ENCODE peak calls at places on chromosome 3, in seven cellular contexts. I is colonic mucosa, E is H7, P is psoas muscle, L is MM.1S, Z is suprapubic skin, K is Peyer's patch. V is an unnamed sample.
A peak's percentile ranks its signal among the peaks of the same experiment; 100 is the strongest.

GRCh38 chr3:56839784-56840724 is 38.3 kb upstream of the ARHGEF3 start:
- DNase-seq in I (no peak), E (no peak), P (no peak), L (no peak), Z (no peak), K (no peak), V (no peak)

GRCh38 chr3:69983546-69984265 is 15.8 kb upstream of the SAMMSON start:
- DNase-seq in I (no peak), E (no peak), P (no peak), L (no peak), Z (no peak), K (no peak), V (no peak)

GRCh38 chr3:45029661-45030060 is 3.6 kb downstream of the CLEC3B start:
- DNase-seq in I (no peak), E (no peak), P (no peak), L (no peak), Z (no peak), K (no peak), V (no peak)

GRCh38 chr3:171115667-171116066 is 89.1 kb upstream of the SLC2A2 start:
- DNase-seq in I (no peak), E (no peak), P (no peak), L (no peak), Z (no peak), K (no peak), V (no peak)

GRCh38 chr3:185316740-185317407 is 46.1 kb upstream of the MAP3K13 start:
- DNase-seq in I (no peak), E (no peak), P (no peak), L (peak; percentile 26), Z (no peak), K (no peak), V (no peak)

GRCh38 chr3:128618398-128618726 is 32.3 kb downstream of the RPN1 start:
- DNase-seq in I (no peak), E (no peak), P (no peak), L (no peak), Z (no peak), K (no peak), V (no peak)

GRCh38 chr3:141530133-141530768 is 43.4 kb downstream of the RASA2 start:
- DNase-seq in I (no peak), E (no peak), P (no peak), L (no peak), Z (no peak), K (no peak), V (peak; percentile 60)

GRCh38 chr3:105747056-105747455 is 121.8 kb downstream of the CBLB start:
- DNase-seq in I (no peak), E (no peak), P (no peak), L (no peak), Z (no peak), K (no peak), V (no peak)

GRCh38 chr3:171317133-171317532 is 143.1 kb downstream of the TNIK start:
- DNase-seq in I (no peak), E (no peak), P (no peak), L (no peak), Z (no peak), K (no peak), V (no peak)

GRCh38 chr3:138030881-138031280 is 20.9 kb downstream of the CLDN18 start:
- DNase-seq in I (no peak), E (no peak), P (no peak), L (no peak), Z (no peak), K (no peak), V (no peak)

GRCh38 chr3:102181202-102181920 is 253.5 kb upstream of the ZPLD1 start:
- DNase-seq in I (no peak), E (peak; percentile 5), P (no peak), L (no peak), Z (no peak), K (no peak), V (no peak)

GRCh38 chr3:133885241-133885711 is 10.4 kb downstream of the RAB6B start:
- DNase-seq in I (no peak), E (peak; percentile 7), P (no peak), L (no peak), Z (no peak), K (no peak), V (no peak)

GRCh38 chr3:46095307-46095706 is 68.0 kb upstream of the XCR1 start:
- DNase-seq in I (no peak), E (no peak), P (no peak), L (no peak), Z (no peak), K (peak; percentile 50), V (no peak)

GRCh38 chr3:45425237-45425933 is 37.0 kb downstream of the LARS2 start:
- DNase-seq in I (no peak), E (no peak), P (no peak), L (no peak), Z (no peak), K (no peak), V (no peak)

GRCh38 chr3:191637611-191638010 is 176.6 kb downstream of the PYDC2 start:
- DNase-seq in I (no peak), E (no peak), P (no peak), L (no peak), Z (no peak), K (no peak), V (no peak)

GRCh38 chr3:20054549-20054987 is 14.3 kb downstream of the KAT2B start:
- DNase-seq in I (peak; percentile 46), E (no peak), P (peak; percentile 64), L (peak; percentile 96), Z (peak; percentile 71), K (peak; percentile 41), V (no peak)

GRCh38 chr3:115819785-115820384 is 196.6 kb downstream of the GAP43 start:
- DNase-seq in I (peak; percentile 67), E (no peak), P (peak; percentile 54), L (peak; percentile 86), Z (no peak), K (peak; percentile 72), V (no peak)

GRCh38 chr3:171142985-171143384 is 116.5 kb upstream of the SLC2A2 start:
- DNase-seq in I (no peak), E (no peak), P (no peak), L (no peak), Z (no peak), K (no peak), V (no peak)

GRCh38 chr3:136954246-136954645 is 3.5 kb upstream of the IL20RB start:
- DNase-seq in I (no peak), E (no peak), P (no peak), L (no peak), Z (no peak), K (no peak), V (no peak)

GRCh38 chr3:13332158-13332557 is 88.0 kb downstream of the NUP210 start:
- DNase-seq in I (no peak), E (no peak), P (no peak), L (peak; percentile 99), Z (no peak), K (peak; percentile 79), V (no peak)

GRCh38 chr3:9747267-9747666 is 2.5 kb upstream of the OGG1 start:
- DNase-seq in I (no peak), E (no peak), P (no peak), L (no peak), Z (no peak), K (no peak), V (no peak)

GRCh38 chr3:112084980-112085697 is 1.1 kb upstream of the C3orf52 start:
- DNase-seq in I (peak; percentile 60), E (no peak), P (no peak), L (no peak), Z (no peak), K (no peak), V (no peak)

GRCh38 chr3:50316657-50317242 is 5.8 kb downstream of the HYAL2 start:
- DNase-seq in I (peak; percentile 92), E (no peak), P (no peak), L (no peak), Z (peak; percentile 88), K (no peak), V (no peak)

DNA sequence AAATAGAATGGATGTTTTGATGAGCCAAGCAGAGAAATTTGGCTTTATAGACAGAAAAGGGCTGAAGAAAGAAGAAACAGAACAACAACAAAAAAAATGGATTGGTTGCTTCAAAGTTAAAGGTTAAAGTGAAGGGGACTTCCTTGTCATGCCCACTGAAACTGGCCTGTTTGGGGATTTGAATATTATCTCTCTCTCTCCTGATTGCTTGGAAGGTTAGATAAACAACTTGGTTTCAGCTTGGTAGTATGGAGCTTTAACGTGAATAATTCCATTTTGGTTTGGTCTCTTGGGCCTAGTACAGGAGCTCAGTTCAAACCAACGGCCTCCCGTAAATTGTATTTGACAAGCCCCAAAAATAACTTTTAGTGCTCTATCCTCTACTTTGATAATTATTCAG is 70.8 kb upstream of the MBNL1 start:
- DNase-seq in I (no peak), E (no peak), P (no peak), L (peak; percentile 61), Z (no peak), K (no peak), V (no peak)
- H3K27me3 ChIP-seq in I (no peaks in the 10 kb centered on the region), E (no peaks in the 10 kb centered on the region), P (no peaks in the 10 kb centered on the region), L (no peaks in the 10 kb centered on the region), Z (no peaks in the 10 kb centered on the region), K (no peaks in the 10 kb centered on the region), V (no peaks in the 10 kb centered on the region)

GRCh38 chr3:126389792-126390142 is 4.9 kb upstream of the CFAP100 start:
- DNase-seq in I (no peak), E (no peak), P (no peak), L (no peak), Z (no peak), K (no peak), V (no peak)
- H3K27me3 ChIP-seq in I (peaks cover 4% of the 10 kb centered on the region), E (peaks cover 14% of the 10 kb centered on the region), P (no peaks in the 10 kb centered on the region), L (no peaks in the 10 kb centered on the region), Z (peaks cover 21% of the 10 kb centered on the region), K (no peaks in the 10 kb centered on the region), V (no peaks in the 10 kb centered on the region)

DNA sequence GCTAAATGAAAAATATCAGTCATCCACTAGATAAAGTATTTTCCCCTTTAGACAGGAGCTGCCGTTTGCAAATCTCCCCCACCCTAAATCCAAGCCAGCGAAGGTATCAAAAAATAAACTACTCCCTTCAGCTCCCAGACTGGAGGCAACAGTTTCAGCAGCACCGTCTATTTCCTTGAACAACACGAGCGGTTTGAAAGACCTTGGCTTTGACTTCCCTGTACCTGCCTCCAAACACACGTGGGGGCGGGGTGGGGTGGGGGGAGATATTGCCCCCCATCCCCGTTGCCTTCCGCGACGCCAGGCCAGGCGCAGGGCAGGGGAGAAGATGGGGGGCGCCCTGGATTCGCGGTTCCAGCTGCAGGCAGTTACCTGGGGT is 804 bp upstream of the CACNA1D start:
- DNase-seq in I (no peak), E (no peak), P (no peak), L (no peak), Z (no peak), K (no peak), V (no peak)
- H3K27me3 ChIP-seq in I (peaks cover 7% of the 10 kb centered on the region), E (peaks cover 64% of the 10 kb centered on the region), P (peaks cover 7% of the 10 kb centered on the region), L (peaks cover 14% of the 10 kb centered on the region), Z (peaks cover 26% of the 10 kb centered on the region), K (no peaks in the 10 kb centered on the region), V (peaks cover 17% of the 10 kb centered on the region)

GRCh38 chr3:147372525-147373027 is 33.8 kb downstream of the ZIC4 start:
- DNase-seq in I (no peak), E (no peak), P (no peak), L (no peak), Z (no peak), K (no peak), V (no peak)

GRCh38 chr3:147371141-147371540 is 35.2 kb downstream of the ZIC4 start:
- DNase-seq in I (no peak), E (no peak), P (no peak), L (no peak), Z (no peak), K (no peak), V (no peak)

GRCh38 chr3:147370316-147370715 is 36.0 kb downstream of the ZIC4 start:
- DNase-seq in I (no peak), E (no peak), P (no peak), L (no peak), Z (no peak), K (no peak), V (no peak)

GRCh38 chr3:147371771-147372340 is 34.5 kb downstream of the ZIC4 start:
- DNase-seq in I (no peak), E (no peak), P (no peak), L (no peak), Z (no peak), K (no peak), V (no peak)

GRCh38 chr3:147373301-147373700 is 33.0 kb downstream of the ZIC4 start:
- DNase-seq in I (no peak), E (no peak), P (no peak), L (no peak), Z (no peak), K (no peak), V (no peak)
- H3K27me3 ChIP-seq in I (peaks cover 69% of the 10 kb centered on the region), E (peaks cover 93% of the 10 kb centered on the region), P (peaks cover 10% of the 10 kb centered on the region), L (no peaks in the 10 kb centered on the region), Z (peaks cover 98% of the 10 kb centered on the region), K (no peaks in the 10 kb centered on the region), V (peaks cover 5% of the 10 kb centered on the region)

V was measured in naive thymus-derived CD4-positive, alpha-beta T cell.